ENCODE peak calls at places on chromosomes 6 and 20, in four cellular contexts. M, A, H and R are unnamed samples. For H3K4me1, the result is how much of the 10 kb centered on the place peaks cover.

GRCh38 chr20:48336647-48337046 is 491.2 kb downstream of the PREX1 start:
- DNase-seq in A (no peak), H (no peak), M (no peak), R (no peak)

GRCh38 chr6:141562181-141562800 is 570.4 kb upstream of the GJE1 start:
- DNase-seq in H (peak), M (no peak), A (no peak), R (peak)

GRCh38 chr20:16246870-16247269 is 326.4 kb downstream of the KIF16B start:
- DNase-seq in M (no peak), H (no peak), A (no peak), R (no peak)

GRCh38 chr6:157099912-157100593 is 223.3 kb downstream of the TMEM242 start:
- DNase-seq in H (no peak), M (no peak), A (no peak), R (no peak)

GRCh38 chr20:3242167-3242692 is 3.2 kb upstream of the SLC4A11 start:
- DNase-seq in H (no peak), M (no peak), A (no peak), R (no peak)

GRCh38 chr20:20680991-20681508 is 31.4 kb downstream of the RALGAPA2 start:
- DNase-seq in M (no peak), A (no peak), H (no peak), R (no peak)

GRCh38 chr6:125746731-125747588 is 2.5 kb upstream of the HEY2 start:
- DNase-seq in H (no peak), M (peak), A (peak), R (peak)

GRCh38 chr6:84967389-84967788 is 203.0 kb upstream of the TBX18 start:
- DNase-seq in M (peak), H (no peak), A (no peak), R (peak)

GRCh38 chr6:134074151-134074712 is 21.8 kb upstream of the SLC2A12 start:
- DNase-seq in A (peak), H (no peak), M (no peak), R (peak)

GRCh38 chr6:129253731-129254130 is 370.8 kb downstream of the LAMA2 start:
- DNase-seq in M (no peak), A (no peak), H (no peak), R (no peak)

GRCh38 chr6:95690328-95690727 is 113.0 kb downstream of the MANEA start:
- DNase-seq in A (no peak), H (no peak), M (no peak), R (no peak)
- H3K4me3 ChIP-seq in A (no peak), H (no peak), M (no peak), R (no peak)

GRCh38 chr6:341914-342831 is 49.4 kb upstream of the IRF4 start:
- DNase-seq in H (peak), A (no peak), M (no peak), R (no peak)
- H3K4me1 ChIP-seq in H (under half), A (under half), M (under half), R (under half)

GRCh38 chr6:24923885-24924401 is 11.8 kb downstream of the RIPOR2 start:
- DNase-seq in A (no peak), M (no peak), H (no peak), R (peak)
- H3K9ac ChIP-seq in A (no peak), M (no peak), H (no peak), R (no peak)

DNA sequence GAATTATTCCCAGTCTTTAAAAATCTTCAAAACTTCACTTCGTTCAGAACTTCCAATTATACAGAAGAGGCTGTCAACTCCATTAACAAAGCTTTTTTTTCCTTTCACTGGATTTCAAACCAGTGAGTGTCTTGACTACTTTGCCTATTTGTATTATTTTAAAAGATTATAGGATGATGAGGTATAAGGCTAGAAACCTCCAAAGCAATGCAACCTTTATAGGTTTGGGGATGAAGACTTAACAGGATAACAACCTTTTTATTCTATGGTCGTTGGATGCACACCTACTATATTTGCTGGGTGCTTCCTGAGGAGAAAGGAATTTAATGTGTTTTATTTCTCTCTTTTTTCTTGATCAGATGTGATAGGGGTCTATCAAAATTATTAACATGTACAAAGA is 1.9 kb upstream of the OVOL2 start:
- DNase-seq in A (no peak), M (no peak), H (no peak), R (no peak)
- H3K4me3 ChIP-seq in A (no peak), M (no peak), H (no peak), R (peak)

DNA sequence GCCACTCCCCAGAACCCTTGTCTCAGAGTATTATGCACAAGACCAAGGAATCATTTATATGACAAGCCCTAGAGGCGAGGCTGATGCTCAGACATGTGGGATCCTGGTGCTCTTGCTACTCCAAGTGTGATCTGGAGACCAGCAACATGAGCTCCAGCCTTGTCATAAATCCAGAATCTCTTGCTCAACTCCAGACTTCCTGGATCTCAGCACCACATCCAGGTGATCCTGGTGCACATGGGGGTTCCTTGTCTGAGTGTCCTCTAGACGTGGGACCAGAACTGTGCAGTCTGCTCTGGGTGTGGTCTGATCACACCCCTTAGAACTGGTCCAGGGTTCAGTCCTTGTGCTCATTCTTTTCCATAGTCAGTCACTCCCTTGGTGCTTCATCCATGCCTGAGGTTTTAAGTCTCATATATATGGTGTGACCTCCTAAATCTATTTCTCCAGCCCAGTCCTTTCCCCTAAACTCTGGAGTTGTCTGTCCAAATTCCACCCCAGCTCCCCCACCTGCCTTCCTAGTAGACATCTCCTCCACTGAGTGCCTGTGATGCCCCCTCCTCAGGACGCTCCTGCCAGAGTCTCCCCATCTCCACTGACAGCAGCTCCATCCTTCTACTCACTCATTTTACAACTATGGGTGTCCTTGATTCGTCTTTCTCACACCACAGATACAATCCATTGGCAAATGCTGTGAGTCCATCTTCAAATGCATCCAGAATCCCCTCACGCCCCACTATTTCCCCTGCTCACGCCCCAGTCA is 5.1 kb downstream of the HLA-B start:
- DNase-seq in A (no peak), H (no peak), M (no peak), R (no peak)
- H3K4me1 ChIP-seq in A (under half), H (under half), M (under half), R (under half)

DNA sequence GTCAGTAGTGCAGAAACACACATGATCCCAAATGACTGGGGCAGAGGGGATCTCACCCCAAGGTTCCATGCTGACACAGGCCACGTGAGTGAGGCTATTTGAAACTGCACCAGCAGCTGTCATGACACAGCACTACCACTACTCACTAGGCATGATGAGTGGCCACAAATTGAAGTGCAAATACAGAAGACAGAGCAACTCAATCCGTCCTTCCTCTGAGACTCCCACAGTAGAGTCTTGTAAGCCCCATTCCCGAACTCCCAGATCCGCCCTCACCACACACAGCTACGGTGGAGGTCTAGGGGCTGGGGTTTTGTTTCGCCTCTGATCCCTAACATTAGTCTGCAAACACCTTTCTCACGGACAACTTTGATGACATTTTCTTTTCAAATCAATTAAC is 113.3 kb upstream of the NUP153 start:
- DNase-seq in H (no peak), M (peak), A (no peak), R (no peak)
- H3K9ac ChIP-seq in H (no peak), M (no peak), A (no peak), R (no peak)

DNA sequence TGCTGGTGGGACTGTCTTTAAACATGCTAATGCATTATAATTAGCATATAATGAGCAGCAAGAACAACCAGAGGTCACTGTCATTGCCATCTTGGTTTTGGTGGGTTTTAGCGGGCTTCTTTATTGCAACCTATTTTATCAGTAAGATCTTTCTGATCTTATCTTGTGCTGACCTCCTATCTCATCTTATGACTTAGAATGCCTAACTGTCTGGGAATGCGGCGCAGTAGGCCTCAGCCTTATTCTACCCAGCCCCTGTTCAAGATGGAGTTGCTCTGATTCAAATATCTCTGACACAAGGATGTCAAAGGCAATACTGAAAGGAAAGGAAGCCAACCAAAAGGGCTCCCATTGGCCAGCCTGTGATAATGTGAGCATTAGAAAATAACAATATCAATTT is 29.8 kb upstream of the SEC63 start:
- DNase-seq in M (no peak), A (no peak), H (no peak), R (no peak)
- H3K4me3 ChIP-seq in M (no peak), A (no peak), H (no peak), R (no peak)

GRCh38 chr6:30612213-30612612 is 4.8 kb downstream of the PPP1R10 start:
- DNase-seq in H (no peak), A (no peak), M (peak), R (peak)

GRCh38 chr6:30612687-30613248 is 4.3 kb downstream of the PPP1R10 start:
- DNase-seq in M (peak), A (no peak), H (no peak), R (peak)

GRCh38 chr6:30611150-30611855 is 5.7 kb downstream of the PPP1R10 start:
- DNase-seq in A (no peak), M (no peak), H (no peak), R (no peak)

GRCh38 chr6:30611856-30612194 is 5.2 kb downstream of the PPP1R10 start:
- DNase-seq in M (no peak), A (no peak), H (no peak), R (no peak)

DNA sequence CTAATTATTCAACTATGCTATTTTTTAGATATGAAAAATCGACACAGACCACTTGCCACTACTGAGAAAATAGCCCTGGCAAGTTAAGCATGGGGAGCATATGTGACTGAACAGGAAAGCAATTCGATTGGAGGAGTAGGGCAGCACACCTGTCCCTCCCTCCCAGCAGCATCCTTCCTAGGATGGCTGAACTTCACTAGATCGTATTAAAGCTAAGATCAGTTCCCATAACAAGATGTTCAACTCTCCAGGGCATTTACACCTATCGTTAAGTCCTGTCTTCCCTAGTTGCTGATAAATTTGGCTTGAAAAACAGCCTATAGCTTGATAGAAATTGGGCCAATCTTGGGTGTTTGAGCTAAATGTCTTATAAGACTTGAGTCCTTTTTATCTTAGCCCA is 7.0 kb downstream of the PPP1R10 start:
- DNase-seq in M (no peak), H (no peak), A (no peak), R (no peak)
- H3K4me1 ChIP-seq in M (under half), H (under half), A (under half), R (under half)

DNA sequence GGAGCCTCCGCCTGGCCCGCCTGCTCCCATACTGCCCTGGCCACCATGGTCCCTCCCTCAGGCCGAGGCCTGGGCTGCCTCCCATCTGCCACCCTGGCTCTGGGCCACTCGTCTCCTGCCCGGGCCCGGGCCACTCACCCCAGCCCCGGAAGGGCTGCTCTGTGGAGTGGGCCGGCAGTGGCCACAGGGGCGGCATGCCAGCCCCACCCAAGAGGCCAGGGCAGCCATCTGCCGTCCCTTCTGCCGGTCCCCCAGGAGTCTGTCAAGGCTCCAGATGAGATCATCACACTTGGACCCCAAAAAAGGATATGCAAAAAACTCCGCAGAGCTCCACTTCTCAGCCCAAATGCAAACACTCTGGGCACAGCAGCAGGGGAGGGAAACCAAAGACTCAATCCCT is 23.8 kb upstream of the TLDC2 start:
- DNase-seq in A (no peak), M (no peak), H (peak), R (no peak)
- H3K9ac ChIP-seq in A (no peak), M (no peak), H (no peak), R (no peak)

GRCh38 chr20:62914970-62915457 is 11.3 kb downstream of the DIDO1 start:
- DNase-seq in H (no peak), A (peak), M (peak), R (peak)
- H3K4me3 ChIP-seq in H (peak), A (no peak), M (no peak), R (peak)